ENCODE peak calls at places on chromosome 19, in five cellular contexts. D is germinal center, J is HEK293T, U is GM23338, O is cardiac fibroblast. Z is an unnamed sample.

GRCh38 chr19:32254128-32254527 is 91.3 kb upstream of the ZNF507 start:
- DNase-seq in D (no peak), J (no peak), U (no peak), O (no peak), Z (no peak)

GRCh38 chr19:40803857-40804782 is 5.1 kb downstream of the EGLN2 start:
- DNase-seq in D (peak; percentile 71), J (no peak), U (peak; percentile 56), O (no peak), Z (no peak)

GRCh38 chr19:14979136-14979497 is 547 bp downstream of the SLC1A6 start:
- DNase-seq in D (no peak), J (no peak), U (peak; percentile 56), O (no peak), Z (no peak)

GRCh38 chr19:4472174-4472974 is at the start of gene HDGFL2:
- DNase-seq in D (no peak), J (no peak), U (no peak), O (no peak), Z (no peak)

GRCh38 chr19:5055457-5055776 is 86.5 kb downstream of the KDM4B start:
- DNase-seq in D (no peak), J (no peak), U (no peak), O (no peak), Z (no peak)

GRCh38 chr19:10882108-10882457 is 10.7 kb downstream of the CARM1 start:
- DNase-seq in D (no peak), J (no peak), U (no peak), O (no peak), Z (no peak)

GRCh38 chr19:10372698-10373097 is 7.7 kb downstream of the TYK2 start:
- DNase-seq in D (no peak), J (no peak), U (no peak), O (no peak), Z (no peak)

GRCh38 chr19:39174558-39175544 is 21.9 kb upstream of the NCCRP1 start:
- DNase-seq in D (no peak), J (no peak), U (no peak), O (no peak), Z (no peak)

GRCh38 chr19:10516671-10517286 is 468 bp downstream of the S1PR5 start:
- DNase-seq in D (no peak), J (no peak), U (peak; percentile 44), O (no peak), Z (no peak)

GRCh38 chr19:4267901-4268815 is 10.9 kb upstream of the SHD start:
- DNase-seq in D (no peak), J (no peak), U (no peak), O (no peak), Z (no peak)

GRCh38 chr19:4722671-4723464 is 774 bp downstream of the DPP9 start:
- DNase-seq in D (peak; percentile 72), J (no peak), U (no peak), O (peak; percentile 89), Z (no peak)

GRCh38 chr19:5691930-5692784 is 2.1 kb downstream of the RPL36 start:
- DNase-seq in D (no peak), J (no peak), U (peak; percentile 4), O (no peak), Z (no peak)

GRCh38 chr19:40785526-40785925 is 7.5 kb downstream of the RAB4B start:
- DNase-seq in D (no peak), J (no peak), U (no peak), O (no peak), Z (no peak)

GRCh38 chr19:40726279-40726678 is 9.4 kb downstream of the ITPKC start:
- DNase-seq in D (no peak), J (no peak), U (no peak), O (no peak), Z (no peak)

GRCh38 chr19:18093439-18094161 is 4.0 kb upstream of the MAST3 start:
- DNase-seq in D (no peak), J (peak; percentile 56), U (peak; percentile 68), O (no peak), Z (no peak)

GRCh38 chr19:15161028-15161984 is 39.5 kb downstream of the NOTCH3 start:
- DNase-seq in D (peak; percentile 65), J (peak; percentile 65), U (peak; percentile 38), O (peak; percentile 39), Z (peak; percentile 87)

GRCh38 chr19:46386151-46386550 is 27.2 kb downstream of the CCDC8 start:
- DNase-seq in D (no peak), J (no peak), U (no peak), O (no peak), Z (no peak)